ENCODE peak calls at places on chromosome 3, in eight cellular contexts. One of them, this sample, is unnamed.

GRCh38 chr3:141505166-141505565 is 18.3 kb downstream of the RASA2 start:
- DNase-seq in adrenal gland: no peak
- DNase-seq in GM12878: no peak
- DNase-seq in tibial artery: no peak
- DNase-seq in Peyer's patch: no peak
- DNase-seq in upper lobe of left lung: no peak
- DNase-seq in Panc1: no peak
- DNase-seq in AG10803: no peak
- DNase-seq in this sample: no peak

GRCh38 chr3:160210799-160211221 is 14.4 kb upstream of the C3orf80 start:
- DNase-seq in adrenal gland: no peak
- DNase-seq in GM12878: no peak
- DNase-seq in tibial artery: no peak
- DNase-seq in Peyer's patch: no peak
- DNase-seq in upper lobe of left lung: no peak
- DNase-seq in Panc1: peak; percentile 12
- DNase-seq in AG10803: peak; percentile 65
- DNase-seq in this sample: peak; percentile 81

GRCh38 chr3:129312021-129312639 is 33.5 kb downstream of the HMCES start:
- DNase-seq in adrenal gland: no peak
- DNase-seq in GM12878: no peak
- DNase-seq in tibial artery: no peak
- DNase-seq in Peyer's patch: no peak
- DNase-seq in upper lobe of left lung: no peak
- DNase-seq in Panc1: no peak
- DNase-seq in AG10803: no peak
- DNase-seq in this sample: no peak

GRCh38 chr3:141391298-141392017 is 23.2 kb downstream of the ZBTB38 start:
- DNase-seq in adrenal gland: no peak
- DNase-seq in GM12878: no peak
- DNase-seq in tibial artery: no peak
- DNase-seq in Peyer's patch: no peak
- DNase-seq in upper lobe of left lung: peak; percentile 73
- DNase-seq in Panc1: no peak
- DNase-seq in AG10803: no peak
- DNase-seq in this sample: peak; percentile 90

GRCh38 chr3:123546133-123546755 is 38.6 kb downstream of the HACD2 start:
- DNase-seq in adrenal gland: no peak
- DNase-seq in GM12878: no peak
- DNase-seq in tibial artery: no peak
- DNase-seq in Peyer's patch: no peak
- DNase-seq in upper lobe of left lung: no peak
- DNase-seq in Panc1: peak; percentile 28
- DNase-seq in AG10803: peak; percentile 65
- DNase-seq in this sample: peak; percentile 75

GRCh38 chr3:131535596-131535995 is 32.8 kb upstream of the MRPL3 start:
- DNase-seq in adrenal gland: no peak
- DNase-seq in GM12878: no peak
- DNase-seq in tibial artery: no peak
- DNase-seq in Peyer's patch: no peak
- DNase-seq in upper lobe of left lung: no peak
- DNase-seq in Panc1: no peak
- DNase-seq in AG10803: peak; percentile 42
- DNase-seq in this sample: peak; percentile 5

GRCh38 chr3:126932188-126932931 is 50.6 kb upstream of the PLXNA1 start:
- DNase-seq in adrenal gland: no peak
- DNase-seq in GM12878: no peak
- DNase-seq in tibial artery: peak; percentile 19
- DNase-seq in Peyer's patch: no peak
- DNase-seq in upper lobe of left lung: no peak
- DNase-seq in Panc1: no peak
- DNase-seq in AG10803: no peak
- DNase-seq in this sample: peak; percentile 35

GRCh38 chr3:114659109-114660081 is 365.6 kb downstream of the TIGIT start:
- DNase-seq in adrenal gland: no peak
- DNase-seq in GM12878: no peak
- DNase-seq in tibial artery: no peak
- DNase-seq in Peyer's patch: no peak
- DNase-seq in upper lobe of left lung: peak; percentile 65
- DNase-seq in Panc1: no peak
- DNase-seq in AG10803: peak; percentile 39
- DNase-seq in this sample: peak; percentile 51

GRCh38 chr3:177320765-177321247 is 123.5 kb upstream of the TBL1XR1 start:
- DNase-seq in adrenal gland: no peak
- DNase-seq in GM12878: no peak
- DNase-seq in tibial artery: no peak
- DNase-seq in Peyer's patch: no peak
- DNase-seq in upper lobe of left lung: no peak
- DNase-seq in Panc1: no peak
- DNase-seq in AG10803: no peak
- DNase-seq in this sample: peak; percentile 44

GRCh38 chr3:76871655-76872054 is 168.2 kb upstream of the ROBO2 start:
- DNase-seq in adrenal gland: no peak
- DNase-seq in GM12878: no peak
- DNase-seq in tibial artery: no peak
- DNase-seq in Peyer's patch: no peak
- DNase-seq in upper lobe of left lung: no peak
- DNase-seq in Panc1: no peak
- DNase-seq in AG10803: no peak
- DNase-seq in this sample: no peak

GRCh38 chr3:195052939-195053338 is 218.0 kb downstream of the XXYLT1 start:
- DNase-seq in adrenal gland: no peak
- DNase-seq in GM12878: no peak
- DNase-seq in tibial artery: no peak
- DNase-seq in Peyer's patch: no peak
- DNase-seq in upper lobe of left lung: no peak
- DNase-seq in Panc1: no peak
- DNase-seq in AG10803: no peak
- DNase-seq in this sample: no peak

GRCh38 chr3:89889386-89889785 is 782.0 kb downstream of the EPHA3 start:
- DNase-seq in adrenal gland: no peak
- DNase-seq in GM12878: no peak
- DNase-seq in tibial artery: no peak
- DNase-seq in Peyer's patch: no peak
- DNase-seq in upper lobe of left lung: no peak
- DNase-seq in Panc1: no peak
- DNase-seq in AG10803: no peak
- DNase-seq in this sample: no peak

GRCh38 chr3:22372292-22372949 is 621.4 kb upstream of the ZNF385D start:
- DNase-seq in adrenal gland: no peak
- DNase-seq in GM12878: no peak
- DNase-seq in tibial artery: no peak
- DNase-seq in Peyer's patch: no peak
- DNase-seq in upper lobe of left lung: no peak
- DNase-seq in Panc1: no peak
- DNase-seq in AG10803: no peak
- DNase-seq in this sample: no peak

GRCh38 chr3:17155951-17156350 is 271.2 kb downstream of the PLCL2 start:
- DNase-seq in adrenal gland: no peak
- DNase-seq in GM12878: no peak
- DNase-seq in tibial artery: no peak
- DNase-seq in Peyer's patch: no peak
- DNase-seq in upper lobe of left lung: no peak
- DNase-seq in Panc1: no peak
- DNase-seq in AG10803: no peak
- DNase-seq in this sample: no peak

DNA sequence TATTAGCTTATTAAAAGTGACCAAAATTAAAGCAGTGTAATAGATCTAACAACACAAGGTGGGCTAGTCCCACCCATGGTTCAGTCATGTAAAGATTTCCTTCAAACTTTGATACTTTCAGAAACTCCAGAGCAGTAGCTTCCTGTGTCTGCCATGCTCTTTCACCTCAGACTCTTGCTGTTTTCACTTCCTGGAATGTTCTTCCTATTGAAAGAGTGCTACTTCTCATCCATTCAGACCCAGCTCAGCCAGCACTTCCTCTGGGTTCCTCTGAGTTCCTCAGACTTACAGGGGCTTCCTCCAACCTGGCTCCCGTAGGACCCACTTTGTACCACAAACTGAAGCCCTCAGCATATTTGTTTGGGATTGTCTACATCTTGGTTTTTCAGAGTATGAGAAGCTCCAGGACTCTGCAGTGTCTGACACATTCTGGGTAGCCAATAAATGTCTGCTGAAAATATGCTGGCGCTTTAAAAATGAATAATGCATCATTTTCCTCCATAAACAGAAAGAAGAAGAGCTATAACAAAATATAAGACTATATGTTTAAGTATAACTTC is 18.0 kb downstream of the NCEH1 start:
- DNase-seq in adrenal gland: no peak
- DNase-seq in GM12878: no peak
- DNase-seq in tibial artery: no peak
- DNase-seq in Peyer's patch: no peak
- DNase-seq in upper lobe of left lung: no peak
- DNase-seq in Panc1: no peak
- DNase-seq in AG10803: no peak
- DNase-seq in this sample: peak; percentile 41
- TF ChIP-seq CTCF in adrenal gland: no peak
- TF ChIP-seq CTCF in GM12878: no peak
- TF ChIP-seq CTCF in tibial artery: no peak
- TF ChIP-seq CTCF in Peyer's patch: no peak
- TF ChIP-seq CTCF in upper lobe of left lung: no peak
- TF ChIP-seq CTCF in Panc1: no peak
- TF ChIP-seq CTCF in AG10803: no peak
- TF ChIP-seq CTCF in this sample: no peak

DNA sequence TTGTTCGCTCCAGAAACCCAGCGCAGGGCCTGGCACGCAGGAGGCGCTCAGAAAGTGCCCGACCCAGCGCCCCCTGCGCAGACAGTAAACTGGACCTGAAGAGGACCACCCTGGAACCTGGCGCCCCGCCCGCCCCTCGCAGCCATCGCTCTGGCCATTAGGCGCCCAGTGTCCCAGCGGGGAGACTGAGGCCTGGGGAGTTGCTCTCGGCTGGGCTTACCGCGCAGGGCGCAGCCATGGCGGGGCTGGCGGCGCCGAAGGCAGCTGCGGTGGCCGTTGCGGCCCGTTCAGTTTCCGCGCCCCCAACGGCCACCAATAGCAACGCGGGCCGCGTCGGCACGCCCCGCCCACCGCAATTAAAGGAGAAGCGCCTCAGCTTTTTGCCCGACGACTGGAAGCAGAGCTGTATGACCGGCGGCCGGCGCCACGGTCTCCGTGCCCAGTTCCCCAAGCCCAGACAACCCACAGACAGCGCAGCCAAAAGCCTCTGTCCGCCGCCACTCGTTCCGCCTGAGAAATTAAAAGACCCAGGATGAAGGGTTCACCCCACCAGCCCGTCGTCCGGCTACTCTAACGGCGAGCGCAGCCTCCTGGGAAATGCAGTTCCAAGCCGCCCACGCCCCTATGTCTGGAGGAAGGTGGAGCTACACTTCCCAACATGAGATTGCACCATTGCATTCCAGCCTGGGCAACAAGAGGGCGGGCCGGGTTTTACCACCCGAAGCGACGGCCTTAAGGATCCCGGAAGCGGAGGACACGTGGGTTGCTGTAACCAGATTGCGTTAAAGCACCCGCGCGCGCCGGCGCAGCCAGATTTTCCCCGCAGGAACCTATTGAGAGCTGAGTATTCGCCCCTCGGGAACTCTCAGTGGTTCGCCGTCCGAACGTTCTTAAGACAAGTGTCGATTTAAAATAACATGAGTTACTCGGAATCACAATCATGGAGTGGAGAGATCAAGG is at the start of gene POC1A:
- DNase-seq in adrenal gland: peak; percentile 98
- DNase-seq in GM12878: peak; percentile 86
- DNase-seq in tibial artery: peak; percentile 99
- DNase-seq in Peyer's patch: peak; percentile 93
- DNase-seq in upper lobe of left lung: peak; percentile 97
- DNase-seq in Panc1: peak; percentile 88
- DNase-seq in AG10803: peak; percentile 98
- DNase-seq in this sample: peak; percentile 99
- H3K4me3 ChIP-seq in adrenal gland: peak within 1 kb of the TSS; percentile 62
- H3K4me3 ChIP-seq in GM12878: peak within 1 kb of the TSS; percentile 76
- H3K4me3 ChIP-seq in tibial artery: peak within 1 kb of the TSS; percentile 75
- H3K4me3 ChIP-seq in Peyer's patch: peak within 1 kb of the TSS; percentile 76
- H3K4me3 ChIP-seq in upper lobe of left lung: peak within 1 kb of the TSS; percentile 74
- H3K4me3 ChIP-seq in Panc1: peak within 1 kb of the TSS; percentile 79
- H3K4me3 ChIP-seq in AG10803: peak within 1 kb of the TSS; percentile 78
- H3K4me3 ChIP-seq in this sample: peak within 1 kb of the TSS; percentile 82

GRCh38 chr3:38382506-38383080 is 36.0 kb downstream of the XYLB start:
- DNase-seq in adrenal gland: no peak
- DNase-seq in GM12878: no peak
- DNase-seq in tibial artery: no peak
- DNase-seq in Peyer's patch: no peak
- DNase-seq in upper lobe of left lung: no peak
- DNase-seq in Panc1: no peak
- DNase-seq in AG10803: no peak
- DNase-seq in this sample: no peak

GRCh38 chr3:38386992-38387750 is 40.6 kb downstream of the XYLB start:
- DNase-seq in adrenal gland: no peak
- DNase-seq in GM12878: no peak
- DNase-seq in tibial artery: no peak
- DNase-seq in Peyer's patch: no peak
- DNase-seq in upper lobe of left lung: no peak
- DNase-seq in Panc1: no peak
- DNase-seq in AG10803: no peak
- DNase-seq in this sample: no peak

GRCh38 chr3:38392604-38393163 is 46.1 kb downstream of the XYLB start:
- DNase-seq in adrenal gland: no peak
- DNase-seq in GM12878: no peak
- DNase-seq in tibial artery: no peak
- DNase-seq in Peyer's patch: no peak
- DNase-seq in upper lobe of left lung: no peak
- DNase-seq in Panc1: no peak
- DNase-seq in AG10803: no peak
- DNase-seq in this sample: no peak

GRCh38 chr3:38387862-38388261 is 41.3 kb downstream of the XYLB start:
- DNase-seq in adrenal gland: no peak
- DNase-seq in GM12878: no peak
- DNase-seq in tibial artery: no peak
- DNase-seq in Peyer's patch: no peak
- DNase-seq in upper lobe of left lung: no peak
- DNase-seq in Panc1: no peak
- DNase-seq in AG10803: no peak
- DNase-seq in this sample: no peak
- TF ChIP-seq CTCF in adrenal gland: no peak
- TF ChIP-seq CTCF in GM12878: no peak
- TF ChIP-seq CTCF in tibial artery: no peak
- TF ChIP-seq CTCF in Peyer's patch: no peak
- TF ChIP-seq CTCF in upper lobe of left lung: no peak
- TF ChIP-seq CTCF in Panc1: no peak
- TF ChIP-seq CTCF in AG10803: no peak
- TF ChIP-seq CTCF in this sample: no peak

DNA sequence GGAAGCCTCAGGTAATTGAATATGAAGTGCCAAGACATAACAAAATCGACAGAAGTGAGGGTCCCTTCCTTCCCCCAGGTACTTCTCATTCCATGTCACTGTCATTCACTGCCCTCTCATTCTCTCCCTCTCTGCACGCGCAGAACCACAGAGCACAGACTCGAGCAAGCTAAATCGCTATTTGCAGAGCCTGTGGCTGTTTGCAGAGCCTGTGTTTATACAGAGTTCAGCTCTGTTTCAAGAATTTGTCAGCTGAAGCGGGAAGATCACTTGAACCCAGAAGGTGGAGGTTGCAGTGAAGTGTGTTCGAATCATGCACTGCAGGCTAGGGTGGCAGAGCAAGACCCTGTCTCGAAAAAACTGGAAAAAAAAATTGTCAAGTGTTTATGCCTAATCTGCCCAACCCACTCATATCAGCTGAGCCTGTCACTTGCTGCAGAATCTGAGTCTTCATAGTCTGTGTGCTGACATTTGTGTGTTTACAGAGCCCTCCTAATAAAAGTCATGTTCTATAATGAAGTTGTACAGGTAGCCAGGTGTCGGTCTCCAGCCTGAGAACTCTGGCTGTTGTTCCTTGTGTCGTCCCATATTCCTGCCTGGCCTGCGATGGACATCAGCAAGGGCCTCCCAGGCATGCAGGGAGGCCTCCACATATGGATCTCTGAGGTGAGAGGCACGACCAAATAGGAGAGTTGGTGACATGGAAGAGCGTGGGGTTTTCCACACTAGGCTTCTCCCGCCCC is 2.7 kb downstream of the VILL start:
- DNase-seq in adrenal gland: no peak
- DNase-seq in GM12878: no peak
- DNase-seq in tibial artery: no peak
- DNase-seq in Peyer's patch: no peak
- DNase-seq in upper lobe of left lung: no peak
- DNase-seq in Panc1: no peak
- DNase-seq in AG10803: no peak
- DNase-seq in this sample: no peak
- H3K4me3 ChIP-seq in adrenal gland: no peak overlapping the region
- H3K4me3 ChIP-seq in GM12878: peak overlapping the region; percentile 65
- H3K4me3 ChIP-seq in tibial artery: peak overlapping the region; percentile 60
- H3K4me3 ChIP-seq in Peyer's patch: peak overlapping the region; percentile 56
- H3K4me3 ChIP-seq in upper lobe of left lung: peak overlapping the region; percentile 62
- H3K4me3 ChIP-seq in Panc1: peak overlapping the region; percentile 64
- H3K4me3 ChIP-seq in AG10803: peak overlapping the region; percentile 76
- H3K4me3 ChIP-seq in this sample: peak overlapping the region; percentile 77

This sample was measured in choroid plexus epithelial cell.